ENCODE peak calls at places on chromosomes 11 and 22, in four cellular contexts. One of them, this sample, is unnamed. For H3K9me3, the result is how much of the 10 kb centered on the place peaks cover.

GRCh38 chr22:46667245-46667623 is 47.0 kb downstream of the GRAMD4 start:
- DNase-seq in CD4-positive, alpha-beta T cell: no peak
- DNase-seq in heart left ventricle: no peak
- DNase-seq in heart right ventricle: no peak
- DNase-seq in this sample: no peak

GRCh38 chr11:115425243-115425642 is 79.0 kb downstream of the CADM1 start:
- DNase-seq in CD4-positive, alpha-beta T cell: no peak
- DNase-seq in heart left ventricle: no peak
- DNase-seq in heart right ventricle: no peak
- DNase-seq in this sample: no peak

GRCh38 chr11:132072044-132072879 is 701.8 kb downstream of the NTM start:
- DNase-seq in CD4-positive, alpha-beta T cell: no peak
- DNase-seq in heart left ventricle: no peak
- DNase-seq in heart right ventricle: no peak
- DNase-seq in this sample: no peak

GRCh38 chr11:45915446-45915845 is 2.2 kb downstream of the PEX16 start:
- DNase-seq in CD4-positive, alpha-beta T cell: no peak
- DNase-seq in heart left ventricle: peak
- DNase-seq in heart right ventricle: no peak
- DNase-seq in this sample: no peak

GRCh38 chr11:96424693-96425092 is 34.9 kb downstream of the JRKL start:
- DNase-seq in CD4-positive, alpha-beta T cell: no peak
- DNase-seq in heart left ventricle: no peak
- DNase-seq in heart right ventricle: no peak
- DNase-seq in this sample: no peak

GRCh38 chr11:75785187-75785586 is 16.6 kb downstream of the DGAT2 start:
- DNase-seq in CD4-positive, alpha-beta T cell: no peak
- DNase-seq in heart left ventricle: no peak
- DNase-seq in heart right ventricle: no peak
- DNase-seq in this sample: no peak

GRCh38 chr11:69888671-69889076 is 69.5 kb upstream of the FGF3 start:
- DNase-seq in CD4-positive, alpha-beta T cell: peak
- DNase-seq in heart left ventricle: no peak
- DNase-seq in heart right ventricle: peak
- DNase-seq in this sample: peak

GRCh38 chr22:38432264-38432663 is 22.7 kb downstream of the KCNJ4 start:
- DNase-seq in CD4-positive, alpha-beta T cell: no peak
- DNase-seq in heart left ventricle: no peak
- DNase-seq in heart right ventricle: no peak
- DNase-seq in this sample: no peak

GRCh38 chr11:4194889-4195288 is 100.3 kb downstream of the RRM1 start:
- DNase-seq in CD4-positive, alpha-beta T cell: no peak
- DNase-seq in heart left ventricle: no peak
- DNase-seq in heart right ventricle: no peak
- DNase-seq in this sample: no peak

GRCh38 chr22:28297504-28297903 is 378.4 kb upstream of the PITPNB start:
- DNase-seq in CD4-positive, alpha-beta T cell: no peak
- DNase-seq in heart left ventricle: no peak
- DNase-seq in heart right ventricle: no peak
- DNase-seq in this sample: no peak

GRCh38 chr22:35947794-35948425 is 80.7 kb downstream of the RBFOX2 start:
- DNase-seq in CD4-positive, alpha-beta T cell: no peak
- DNase-seq in heart left ventricle: no peak
- DNase-seq in heart right ventricle: no peak
- DNase-seq in this sample: no peak

GRCh38 chr11:128407962-128408361 is 179.4 kb downstream of the ETS1 start:
- DNase-seq in CD4-positive, alpha-beta T cell: no peak
- DNase-seq in heart left ventricle: no peak
- DNase-seq in heart right ventricle: no peak
- DNase-seq in this sample: no peak

GRCh38 chr22:38727123-38727522 is 21.4 kb downstream of the GTPBP1 start:
- DNase-seq in CD4-positive, alpha-beta T cell: no peak
- DNase-seq in heart left ventricle: no peak
- DNase-seq in heart right ventricle: no peak
- DNase-seq in this sample: peak

GRCh38 chr22:23063539-23064380 is 6.6 kb upstream of the GNAZ start:
- DNase-seq in CD4-positive, alpha-beta T cell: no peak
- DNase-seq in heart left ventricle: no peak
- DNase-seq in heart right ventricle: peak
- DNase-seq in this sample: no peak

GRCh38 chr11:78022397-78023396 is at the start of gene KCTD14:
- DNase-seq in CD4-positive, alpha-beta T cell: no peak
- DNase-seq in heart left ventricle: peak
- DNase-seq in heart right ventricle: peak
- DNase-seq in this sample: peak

GRCh38 chr11:79466411-79466810 is 25.6 kb upstream of the TENM4 start:
- DNase-seq in CD4-positive, alpha-beta T cell: no peak
- DNase-seq in heart left ventricle: no peak
- DNase-seq in heart right ventricle: no peak
- DNase-seq in this sample: no peak

GRCh38 chr22:46110215-46110614 is 40.1 kb upstream of the PPARA start:
- DNase-seq in CD4-positive, alpha-beta T cell: no peak
- DNase-seq in heart left ventricle: peak
- DNase-seq in heart right ventricle: no peak
- DNase-seq in this sample: peak

GRCh38 chr11:47251751-47252150 is 3.1 kb upstream of the ACP2 start:
- DNase-seq in CD4-positive, alpha-beta T cell: no peak
- DNase-seq in heart left ventricle: no peak
- DNase-seq in heart right ventricle: no peak
- DNase-seq in this sample: no peak

GRCh38 chr11:102530558-102530957 is at the start of gene MMP7:
- DNase-seq in CD4-positive, alpha-beta T cell: no peak
- DNase-seq in heart left ventricle: no peak
- DNase-seq in heart right ventricle: no peak
- DNase-seq in this sample: peak

GRCh38 chr11:74425100-74425499 is 26.9 kb upstream of the PGM2L1 start:
- DNase-seq in CD4-positive, alpha-beta T cell: no peak
- DNase-seq in heart left ventricle: no peak
- DNase-seq in heart right ventricle: no peak
- DNase-seq in this sample: no peak

GRCh38 chr11:17183836-17184235 is 23.9 kb downstream of the PIK3C2A start:
- DNase-seq in CD4-positive, alpha-beta T cell: no peak
- DNase-seq in heart left ventricle: no peak
- DNase-seq in heart right ventricle: no peak
- DNase-seq in this sample: no peak

GRCh38 chr11:28491431-28491830 is 383.2 kb downstream of the METTL15 start:
- DNase-seq in CD4-positive, alpha-beta T cell: no peak
- DNase-seq in heart left ventricle: no peak
- DNase-seq in heart right ventricle: no peak
- DNase-seq in this sample: no peak

GRCh38 chr11:65243773-65244172 is 18.0 kb upstream of the POLA2 start:
- DNase-seq in CD4-positive, alpha-beta T cell: no peak
- DNase-seq in heart left ventricle: no peak
- DNase-seq in heart right ventricle: no peak
- DNase-seq in this sample: no peak

GRCh38 chr22:48630444-48630777 is 1197.3 kb downstream of the BRD1 start:
- DNase-seq in CD4-positive, alpha-beta T cell: no peak
- DNase-seq in heart left ventricle: no peak
- DNase-seq in heart right ventricle: no peak
- DNase-seq in this sample: no peak
- H3K9me3 ChIP-seq in CD4-positive, alpha-beta T cell: under half
- H3K9me3 ChIP-seq in heart left ventricle: under half
- H3K9me3 ChIP-seq in heart right ventricle: under half
- H3K9me3 ChIP-seq in this sample: under half

GRCh38 chr11:120222916-120223315 is 12.1 kb downstream of the OAF start:
- DNase-seq in CD4-positive, alpha-beta T cell: no peak
- DNase-seq in heart left ventricle: no peak
- DNase-seq in heart right ventricle: no peak
- DNase-seq in this sample: no peak
- H3K27ac ChIP-seq in CD4-positive, alpha-beta T cell: no peak
- H3K27ac ChIP-seq in heart left ventricle: no peak
- H3K27ac ChIP-seq in heart right ventricle: no peak
- H3K27ac ChIP-seq in this sample: no peak

DNA sequence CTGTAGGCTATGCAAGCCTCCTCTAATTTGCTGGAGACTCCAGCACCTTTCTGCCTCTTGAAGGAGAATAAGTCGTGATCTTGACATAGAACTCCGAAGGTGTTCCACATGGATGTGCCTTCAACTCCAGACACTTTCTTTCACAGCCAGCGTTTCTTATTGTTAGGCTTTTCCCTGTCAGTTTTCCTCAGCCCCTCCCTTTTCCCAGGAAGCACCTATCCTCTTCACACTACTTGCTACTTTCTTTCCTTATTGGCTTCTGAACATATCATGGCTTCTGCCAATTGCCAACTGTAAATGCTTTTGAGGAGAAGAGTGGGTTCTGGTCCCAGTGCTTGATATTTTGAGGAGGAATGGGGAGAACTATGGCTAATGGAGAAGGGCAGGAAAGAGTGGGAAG is 216.3 kb upstream of the PGR start:
- DNase-seq in CD4-positive, alpha-beta T cell: no peak
- DNase-seq in heart left ventricle: no peak
- DNase-seq in heart right ventricle: no peak
- DNase-seq in this sample: no peak
- H3K9me3 ChIP-seq in CD4-positive, alpha-beta T cell: under half
- H3K9me3 ChIP-seq in heart left ventricle: under half
- H3K9me3 ChIP-seq in heart right ventricle: under half
- H3K9me3 ChIP-seq in this sample: under half

GRCh38 chr11:123184531-123184930 is 10.5 kb downstream of the CLMP start:
- DNase-seq in CD4-positive, alpha-beta T cell: no peak
- DNase-seq in heart left ventricle: no peak
- DNase-seq in heart right ventricle: no peak
- DNase-seq in this sample: no peak
- H3K27ac ChIP-seq in CD4-positive, alpha-beta T cell: no peak
- H3K27ac ChIP-seq in heart left ventricle: no peak
- H3K27ac ChIP-seq in heart right ventricle: no peak
- H3K27ac ChIP-seq in this sample: no peak

DNA sequence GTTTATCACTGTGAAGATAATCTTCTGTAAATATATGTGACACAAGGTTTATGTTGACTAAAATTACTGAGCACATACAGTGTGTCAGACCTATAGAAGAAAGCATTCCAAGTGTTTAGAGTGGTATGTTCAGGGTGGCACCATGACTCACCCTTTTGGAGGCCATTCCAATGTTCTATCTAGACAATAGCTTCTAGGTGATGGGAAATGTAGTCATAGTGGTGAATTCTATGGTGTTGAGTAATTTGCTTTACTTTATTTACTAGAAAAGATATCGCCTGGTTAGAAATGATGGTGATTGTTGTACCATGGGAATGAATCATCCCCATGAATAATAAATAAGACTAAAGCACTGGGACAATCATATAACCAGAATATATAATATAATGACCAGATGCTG is 72.9 kb upstream of the OR4C15 start:
- DNase-seq in CD4-positive, alpha-beta T cell: no peak
- DNase-seq in heart left ventricle: no peak
- DNase-seq in heart right ventricle: no peak
- DNase-seq in this sample: no peak
- H3K9me3 ChIP-seq in CD4-positive, alpha-beta T cell: under half
- H3K9me3 ChIP-seq in heart left ventricle: under half
- H3K9me3 ChIP-seq in heart right ventricle: under half
- H3K9me3 ChIP-seq in this sample: under half

This sample was measured in pancreas.